ENCODE peak calls at places on chromosomes 5 and 9, in four cellular contexts. One of them, this sample, is unnamed.

GRCh38 chr5:100232730-100233129 is 302.4 kb upstream of the FAM174A start:
- DNase-seq in CD4-positive, CD25-positive, alpha-beta regulatory T cell: no peak
- DNase-seq in effector memory CD4-positive, alpha-beta T cell: no peak
- DNase-seq in glutamatergic neuron: no peak
- DNase-seq in this sample: no peak

GRCh38 chr9:124203818-124204217 is 53.9 kb upstream of the NEK6 start:
- DNase-seq in glutamatergic neuron: no peak
- DNase-seq in CD4-positive, CD25-positive, alpha-beta regulatory T cell: no peak
- DNase-seq in effector memory CD4-positive, alpha-beta T cell: no peak
- DNase-seq in this sample: no peak

GRCh38 chr5:140946578-140946977 is 19.7 kb upstream of the PCDHAC2 start:
- DNase-seq in CD4-positive, CD25-positive, alpha-beta regulatory T cell: no peak
- DNase-seq in effector memory CD4-positive, alpha-beta T cell: no peak
- DNase-seq in glutamatergic neuron: no peak
- DNase-seq in this sample: no peak

GRCh38 chr9:137429974-137430722 is 7.0 kb downstream of the NOXA1 start:
- DNase-seq in effector memory CD4-positive, alpha-beta T cell: no peak
- DNase-seq in glutamatergic neuron: no peak
- DNase-seq in CD4-positive, CD25-positive, alpha-beta regulatory T cell: no peak
- DNase-seq in this sample: peak; percentile 78

GRCh38 chr9:96391021-96391765 is 7.7 kb upstream of the SLC35D2 start:
- DNase-seq in glutamatergic neuron: no peak
- DNase-seq in CD4-positive, CD25-positive, alpha-beta regulatory T cell: no peak
- DNase-seq in effector memory CD4-positive, alpha-beta T cell: no peak
- DNase-seq in this sample: no peak

GRCh38 chr5:104177651-104178050 is 615.1 kb upstream of the NUDT12 start:
- DNase-seq in effector memory CD4-positive, alpha-beta T cell: no peak
- DNase-seq in CD4-positive, CD25-positive, alpha-beta regulatory T cell: no peak
- DNase-seq in glutamatergic neuron: no peak
- DNase-seq in this sample: no peak

GRCh38 chr9:17484906-17485305 is 94.0 kb upstream of the SH3GL2 start:
- DNase-seq in CD4-positive, CD25-positive, alpha-beta regulatory T cell: no peak
- DNase-seq in glutamatergic neuron: no peak
- DNase-seq in effector memory CD4-positive, alpha-beta T cell: no peak
- DNase-seq in this sample: no peak

GRCh38 chr5:34627794-34628193 is 28.3 kb upstream of the RAI14 start:
- DNase-seq in effector memory CD4-positive, alpha-beta T cell: no peak
- DNase-seq in glutamatergic neuron: no peak
- DNase-seq in CD4-positive, CD25-positive, alpha-beta regulatory T cell: no peak
- DNase-seq in this sample: no peak

GRCh38 chr5:57834829-57835554 is 352.4 kb upstream of the ACTBL2 start:
- DNase-seq in CD4-positive, CD25-positive, alpha-beta regulatory T cell: no peak
- DNase-seq in glutamatergic neuron: no peak
- DNase-seq in effector memory CD4-positive, alpha-beta T cell: no peak
- DNase-seq in this sample: no peak

GRCh38 chr5:172820046-172820767 is 13.8 kb upstream of the ERGIC1 start:
- DNase-seq in effector memory CD4-positive, alpha-beta T cell: no peak
- DNase-seq in CD4-positive, CD25-positive, alpha-beta regulatory T cell: no peak
- DNase-seq in glutamatergic neuron: no peak
- DNase-seq in this sample: no peak

GRCh38 chr9:115170674-115171073 is 52.7 kb upstream of the TNC start:
- DNase-seq in glutamatergic neuron: no peak
- DNase-seq in CD4-positive, CD25-positive, alpha-beta regulatory T cell: no peak
- DNase-seq in effector memory CD4-positive, alpha-beta T cell: no peak
- DNase-seq in this sample: no peak

GRCh38 chr5:54681036-54681435 is 163.5 kb downstream of the SNX18 start:
- DNase-seq in effector memory CD4-positive, alpha-beta T cell: no peak
- DNase-seq in CD4-positive, CD25-positive, alpha-beta regulatory T cell: no peak
- DNase-seq in glutamatergic neuron: no peak
- DNase-seq in this sample: no peak

GRCh38 chr5:40477856-40478546 is 201.7 kb upstream of the PTGER4 start:
- DNase-seq in effector memory CD4-positive, alpha-beta T cell: no peak
- DNase-seq in glutamatergic neuron: no peak
- DNase-seq in CD4-positive, CD25-positive, alpha-beta regulatory T cell: no peak
- DNase-seq in this sample: no peak

GRCh38 chr9:135244751-135245221 is 157.3 kb downstream of the OLFM1 start:
- DNase-seq in glutamatergic neuron: peak; percentile 17
- DNase-seq in CD4-positive, CD25-positive, alpha-beta regulatory T cell: no peak
- DNase-seq in effector memory CD4-positive, alpha-beta T cell: no peak
- DNase-seq in this sample: no peak

GRCh38 chr9:8778356-8778755 is 978.8 kb upstream of the DMAC1 start:
- DNase-seq in CD4-positive, CD25-positive, alpha-beta regulatory T cell: no peak
- DNase-seq in effector memory CD4-positive, alpha-beta T cell: no peak
- DNase-seq in glutamatergic neuron: no peak
- DNase-seq in this sample: no peak

GRCh38 chr9:85960688-85961093 is 19.7 kb downstream of the NAA35 start:
- DNase-seq in glutamatergic neuron: no peak
- DNase-seq in CD4-positive, CD25-positive, alpha-beta regulatory T cell: no peak
- DNase-seq in effector memory CD4-positive, alpha-beta T cell: no peak
- DNase-seq in this sample: no peak

GRCh38 chr9:17031546-17031945 is 103.3 kb upstream of the CNTLN start:
- DNase-seq in effector memory CD4-positive, alpha-beta T cell: no peak
- DNase-seq in CD4-positive, CD25-positive, alpha-beta regulatory T cell: no peak
- DNase-seq in glutamatergic neuron: no peak
- DNase-seq in this sample: no peak